ENCODE peak calls at places on chromosome 3, in five cellular contexts. Y, Q, R, T and X are unnamed samples.

GRCh38 chr3:169165196-169166159 is 498.0 kb downstream of the MECOM start:
- DNase-seq in Q (no peak), T (no peak), R (no peak), Y (no peak), X (no peak)

GRCh38 chr3:27340524-27340923 is 28.7 kb downstream of the NEK10 start:
- DNase-seq in Y (no peak), Q (no peak), T (no peak), R (no peak), X (no peak)

GRCh38 chr3:48155122-48155521 is 33.1 kb downstream of the CDC25A start:
- DNase-seq in Y (no peak), Q (no peak), R (peak; percentile 36), T (no peak), X (no peak)

GRCh38 chr3:166284994-166285393 is 447.8 kb upstream of the BCHE start:
- DNase-seq in T (no peak), R (peak; percentile 5), Y (no peak), Q (no peak), X (no peak)

GRCh38 chr3:32384938-32385337 is 6.7 kb upstream of the CMTM7 start:
- DNase-seq in Q (no peak), T (no peak), R (no peak), Y (no peak), X (no peak)

GRCh38 chr3:184320099-184320445 is 5.7 kb downstream of the EIF4G1 start:
- DNase-seq in R (peak; percentile 88), Y (peak; percentile 94), Q (no peak), T (peak; percentile 99), X (peak; percentile 17)

GRCh38 chr3:141575879-141576743 is 89.3 kb downstream of the RASA2 start:
- DNase-seq in Y (no peak), Q (no peak), R (peak; percentile 20), T (no peak), X (no peak)

GRCh38 chr3:64332461-64333350 is 107.4 kb upstream of the PRICKLE2 start:
- DNase-seq in Q (no peak), Y (no peak), R (no peak), T (no peak), X (no peak)

GRCh38 chr3:45760878-45761711 is 35.2 kb downstream of the SLC6A20 start:
- DNase-seq in R (peak; percentile 64), Y (no peak), Q (peak; percentile 7), T (peak; percentile 80), X (no peak)

GRCh38 chr3:155917781-155918180 is 47.3 kb downstream of the GMPS start:
- DNase-seq in T (no peak), R (no peak), Y (no peak), Q (no peak), X (no peak)

GRCh38 chr3:139319428-139320402 is 24.1 kb upstream of the MRPS22 start:
- DNase-seq in Q (no peak), R (peak; percentile 24), Y (no peak), T (no peak), X (no peak)

GRCh38 chr3:83928391-83928790 is 1030.4 kb upstream of the CADM2 start:
- DNase-seq in Q (no peak), T (no peak), R (peak; percentile 60), Y (no peak), X (no peak)

GRCh38 chr3:170421147-170421641 is 2.5 kb downstream of the CLDN11 start:
- DNase-seq in T (no peak), Q (no peak), Y (no peak), R (no peak), X (no peak)

GRCh38 chr3:50352762-50353161 is 2.1 kb downstream of the CYB561D2 start:
- DNase-seq in Q (no peak), R (peak; percentile 56), Y (no peak), T (no peak), X (no peak)

GRCh38 chr3:50233176-50233575 is 2.8 kb upstream of the GNAI2 start:
- DNase-seq in T (no peak), Y (no peak), R (no peak), Q (no peak), X (no peak)

GRCh38 chr3:53030864-53031445 is 14.9 kb downstream of the SFMBT1 start:
- DNase-seq in R (no peak), Y (no peak), T (no peak), Q (no peak), X (no peak)

GRCh38 chr3:184635126-184635525 is 73.5 kb downstream of the EPHB3 start:
- DNase-seq in T (peak; percentile 50), R (no peak), Q (no peak), Y (peak; percentile 73), X (no peak)

GRCh38 chr3:89216021-89216739 is 108.8 kb downstream of the EPHA3 start:
- DNase-seq in Y (no peak), R (no peak), T (no peak), Q (no peak), X (no peak)

GRCh38 chr3:99708207-99708745 is 69.9 kb downstream of the COL8A1 start:
- DNase-seq in Y (no peak), Q (no peak), T (no peak), R (no peak), X (no peak)

GRCh38 chr3:138867996-138868395 is 33.3 kb upstream of the PIK3CB start:
- DNase-seq in Q (no peak), Y (no peak), R (no peak), T (no peak), X (no peak)

GRCh38 chr3:64224826-64225606 is at the start of gene PRICKLE2:
- DNase-seq in R (peak; percentile 90), T (peak; percentile 87), Y (peak; percentile 71), Q (no peak), X (no peak)

GRCh38 chr3:4429648-4430350 is 37.3 kb downstream of the SUMF1 start:
- DNase-seq in Q (no peak), T (no peak), R (no peak), Y (no peak), X (no peak)

GRCh38 chr3:185724761-185725160 is 100.1 kb downstream of the IGF2BP2 start:
- DNase-seq in T (no peak), Y (no peak), Q (no peak), R (no peak), X (no peak)

GRCh38 chr3:160577551-160578195 is 12.3 kb upstream of the KPNA4 start:
- DNase-seq in Q (no peak), Y (no peak), T (no peak), R (peak; percentile 39), X (no peak)

GRCh38 chr3:69740103-69741021 is 1.1 kb downstream of the MITF start:
- DNase-seq in R (no peak), T (no peak), Y (peak; percentile 84), Q (no peak), X (no peak)

GRCh38 chr3:15796771-15797599 is 794 bp downstream of the ANKRD28 start:
- DNase-seq in Q (no peak), Y (no peak), R (peak; percentile 41), T (no peak), X (peak; percentile 3)

GRCh38 chr3:168622795-168623194 is 527.1 kb upstream of the GOLIM4 start:
- DNase-seq in Q (no peak), R (no peak), T (no peak), Y (no peak), X (no peak)

GRCh38 chr3:51819709-51820406 is 40.8 kb upstream of the IQCF6 start:
- DNase-seq in Q (no peak), R (peak; percentile 26), T (no peak), Y (no peak), X (no peak)

GRCh38 chr3:23648326-23648964 is 157.3 kb upstream of the UBE2E1 start:
- DNase-seq in R (peak; percentile 66), Q (no peak), Y (no peak), T (no peak), X (no peak)